ENCODE peak calls at places on chromosomes 2 and 18, in five cellular contexts. J is RWPE2, Z is lung, K is left lung, B is colonic mucosa. W is an unnamed sample. For H3K27me3 and H3K36me3, the result is how much of the 10 kb centered on the place peaks cover.

GRCh38 chr2:64201086-64201627 is 56.9 kb upstream of the PELI1 start:
- DNase-seq in B (no peak), Z (no peak), J (no peak), K (no peak), W (no peak)

GRCh38 chr2:47293967-47294366 is 109.0 kb upstream of the MSH2 start:
- DNase-seq in Z (no peak), K (no peak), B (no peak), J (no peak), W (no peak)

GRCh38 chr2:100840519-100840918 is 20.6 kb downstream of the NPAS2 start:
- DNase-seq in J (no peak), Z (no peak), B (no peak), K (no peak), W (no peak)

GRCh38 chr2:100606332-100606731 is 43.5 kb downstream of the PDCL3 start:
- DNase-seq in K (no peak), J (no peak), B (no peak), Z (no peak), W (no peak)

GRCh38 chr2:18814387-18814786 is 225.0 kb upstream of the NT5C1B start:
- DNase-seq in J (no peak), K (no peak), Z (no peak), B (no peak), W (no peak)

GRCh38 chr2:168371273-168371992 is 84.6 kb upstream of the CERS6 start:
- DNase-seq in K (no peak), B (no peak), Z (no peak), J (no peak), W (no peak)

GRCh38 chr18:13026583-13027270 is 35.6 kb downstream of the CEP192 start:
- DNase-seq in K (no peak), B (no peak), Z (no peak), J (no peak), W (no peak)

GRCh38 chr2:237724811-237725478 is 73.6 kb upstream of the RBM44 start:
- DNase-seq in K (no peak), J (no peak), B (peak), Z (no peak), W (no peak)

GRCh38 chr2:52821631-52822030 is 946.0 kb upstream of the CHAC2 start:
- DNase-seq in Z (no peak), B (no peak), K (no peak), J (no peak), W (no peak)

GRCh38 chr2:166831930-166832329 is 56.4 kb upstream of the XIRP2 start:
- DNase-seq in J (no peak), K (no peak), B (no peak), Z (no peak), W (no peak)

GRCh38 chr18:70044626-70045025 is 97.0 kb upstream of the CD226 start:
- DNase-seq in B (no peak), J (no peak), Z (no peak), K (no peak), W (no peak)

GRCh38 chr2:218257390-218257981 is 3.3 kb upstream of the GPBAR1 start:
- DNase-seq in B (no peak), K (peak), Z (peak), J (no peak), W (no peak)

GRCh38 chr18:74069178-74070050 is 78.2 kb downstream of the FBXO15 start:
- DNase-seq in B (no peak), Z (peak), J (no peak), K (no peak), W (no peak)

GRCh38 chr2:73239776-73240175 is 5.7 kb downstream of the CCT7 start:
- DNase-seq in Z (no peak), B (no peak), J (no peak), K (no peak), W (no peak)

GRCh38 chr2:130749641-130750040 is 5.7 kb upstream of the AMER3 start:
- DNase-seq in B (no peak), J (no peak), K (no peak), Z (no peak), W (no peak)

GRCh38 chr2:191795711-191796110 is 51.2 kb downstream of the CAVIN2 start:
- DNase-seq in J (no peak), K (no peak), Z (no peak), B (no peak), W (no peak)

GRCh38 chr18:38951633-38952032 is 1386.0 kb upstream of the CELF4 start:
- DNase-seq in J (no peak), K (no peak), B (no peak), Z (no peak), W (no peak)

GRCh38 chr2:119352357-119352756 is 14.3 kb downstream of the C2orf76 start:
- DNase-seq in K (no peak), B (no peak), Z (no peak), J (no peak), W (no peak)

GRCh38 chr18:31658670-31659573 is 25.5 kb downstream of the B4GALT6 start:
- DNase-seq in K (no peak), Z (no peak), B (no peak), J (no peak), W (no peak)

GRCh38 chr2:229270551-229271410 is at the start of gene PID1:
- DNase-seq in J (no peak), B (peak), Z (no peak), K (peak), W (no peak)

GRCh38 chr2:104853926-104854506 is at the start of gene POU3F3:
- DNase-seq in B (peak), K (no peak), Z (peak), J (no peak), W (peak)

GRCh38 chr2:208125242-208125641 is 918 bp upstream of the CRYGD start:
- DNase-seq in B (no peak), J (no peak), K (no peak), Z (no peak), W (no peak)

GRCh38 chr2:171712051-171712450 is 24.8 kb downstream of the DYNC1I2 start:
- DNase-seq in J (no peak), B (no peak), Z (no peak), K (no peak), W (no peak)

GRCh38 chr2:70826696-70827330 is 6.4 kb upstream of the CLEC4F start:
- DNase-seq in Z (no peak), J (no peak), K (no peak), B (no peak), W (no peak)
- H3K27me3 ChIP-seq in Z (under half), J (under half), K (under half), B (under half), W (under half)

GRCh38 chr18:9546468-9546867 is 67.9 kb downstream of the PPP4R1 start:
- DNase-seq in B (no peak), K (no peak), J (no peak), Z (no peak), W (no peak)
- H3K36me3 ChIP-seq in B (under half), K (half or more), J (half or more), Z (under half), W (half or more)

GRCh38 chr2:138276367-138276766 is 225.2 kb upstream of the SPOPL start:
- DNase-seq in K (no peak), J (no peak), B (no peak), Z (no peak), W (no peak)

GRCh38 chr2:138275292-138275690 is 226.3 kb upstream of the SPOPL start:
- DNase-seq in J (no peak), K (no peak), B (peak), Z (no peak), W (no peak)

GRCh38 chr2:138272524-138273210 is 228.9 kb upstream of the SPOPL start:
- DNase-seq in J (no peak), Z (no peak), B (no peak), K (no peak), W (no peak)

GRCh38 chr2:138275881-138276280 is 225.7 kb upstream of the SPOPL start:
- DNase-seq in B (no peak), J (no peak), K (no peak), Z (no peak), W (no peak)

GRCh38 chr2:138274421-138275291 is 226.9 kb upstream of the SPOPL start:
- DNase-seq in K (no peak), Z (no peak), B (peak), J (peak), W (no peak)
- H3K27ac ChIP-seq in K (no peak), Z (no peak), B (peak), J (peak), W (no peak)

DNA sequence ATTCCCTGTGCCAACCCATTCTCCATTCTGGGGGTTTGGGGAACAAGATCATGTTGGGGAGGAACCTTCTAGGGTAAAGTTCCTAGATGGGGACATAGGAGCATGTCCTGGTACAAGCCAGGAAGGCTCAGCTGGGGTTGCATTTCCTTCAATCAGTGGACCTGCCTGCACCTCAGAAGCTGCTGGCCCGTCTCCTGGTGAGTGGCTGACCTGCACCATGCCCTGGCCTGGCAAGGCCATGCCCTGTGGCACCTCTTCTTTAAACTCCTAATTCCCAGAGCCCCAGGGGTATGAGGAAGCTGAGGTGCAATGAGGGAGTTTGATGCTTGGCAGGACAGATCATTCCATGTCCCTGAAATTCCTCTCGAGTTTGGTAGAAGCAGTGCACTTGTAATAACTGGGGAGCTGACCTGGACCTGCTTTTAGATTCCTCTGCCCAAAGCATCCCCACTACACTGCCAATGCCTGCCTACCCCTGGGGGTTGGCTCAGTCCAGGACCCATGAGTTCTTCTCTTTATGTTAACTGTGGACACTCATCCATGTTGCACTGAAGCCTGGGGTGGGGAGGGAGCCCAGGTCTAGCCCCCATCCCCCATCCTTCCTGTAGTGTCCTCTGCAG is 25.3 kb downstream of the MROH2A start:
- DNase-seq in B (peak), Z (peak), K (no peak), J (no peak), W (no peak)
- H3K27me3 ChIP-seq in B (under half), Z (under half), K (under half), J (under half), W (under half)

GRCh38 chr2:55607717-55608116 is 9.7 kb downstream of the PPP4R3B start:
- DNase-seq in B (no peak), Z (no peak), J (no peak), K (no peak), W (no peak)
- H3K36me3 ChIP-seq in B (under half), Z (under half), J (under half), K (under half), W (under half)

DNA sequence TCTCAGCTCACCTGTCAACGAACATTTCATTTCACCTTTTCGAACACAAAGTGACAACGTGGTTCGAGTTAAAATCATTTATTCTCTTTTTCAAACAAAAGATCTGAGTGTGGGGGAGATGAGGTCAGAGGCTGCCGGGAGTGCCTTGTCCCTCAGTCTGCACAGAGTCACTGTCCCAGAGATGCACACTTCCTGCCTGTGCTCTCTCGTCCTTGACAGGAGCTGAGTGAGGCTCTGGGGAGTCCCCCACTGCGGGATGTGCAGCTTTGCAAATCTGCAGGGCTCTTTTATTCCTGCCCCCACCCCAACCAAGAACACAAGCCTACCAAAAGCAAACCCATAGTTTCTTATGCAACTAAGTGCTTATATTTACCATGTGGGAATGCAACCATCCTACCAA is 497.8 kb downstream of the EIPR1 start:
- DNase-seq in K (no peak), B (no peak), Z (no peak), J (no peak), W (no peak)
- H3K27ac ChIP-seq in K (no peak), B (no peak), Z (no peak), J (no peak), W (no peak)

DNA sequence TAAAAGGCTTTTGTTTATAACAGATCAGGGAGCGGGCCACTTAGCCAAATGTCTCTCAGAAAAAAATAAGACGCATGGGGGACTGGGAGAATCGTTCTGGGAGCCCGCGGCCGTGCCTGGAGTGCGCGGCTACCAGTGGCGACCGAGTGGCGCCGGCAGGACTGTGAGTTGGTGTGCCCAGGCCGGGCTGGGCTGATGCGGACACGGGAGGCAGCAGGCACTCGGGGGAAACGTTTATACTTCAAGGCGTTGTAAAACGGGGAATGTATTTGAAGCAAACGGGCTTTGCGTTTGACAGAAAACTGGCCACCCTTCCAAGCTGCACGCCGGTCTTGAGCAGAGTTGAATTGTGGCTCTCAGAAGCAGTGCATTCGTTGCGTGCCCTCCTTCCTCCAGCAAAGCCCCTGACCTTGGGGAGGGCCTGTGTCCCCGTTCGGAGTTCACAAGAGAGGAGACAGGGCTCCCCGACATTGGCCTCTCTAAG is 4.6 kb upstream of the HOXD10 start:
- DNase-seq in Z (no peak), K (no peak), B (no peak), J (no peak), W (peak)
- H3K27me3 ChIP-seq in Z (under half), K (half or more), B (half or more), J (under half), W (half or more)

GRCh38 chr2:170222842-170223241 is 44.9 kb downstream of the MYO3B start:
- DNase-seq in B (no peak), Z (no peak), K (no peak), J (no peak), W (no peak)

GRCh38 chr2:170218931-170219330 is 41.0 kb downstream of the MYO3B start:
- DNase-seq in B (no peak), Z (no peak), J (no peak), K (no peak), W (no peak)

GRCh38 chr2:170221317-170222288 is 43.7 kb downstream of the MYO3B start:
- DNase-seq in B (no peak), Z (no peak), K (no peak), J (no peak), W (no peak)

GRCh38 chr2:170224692-170225091 is 46.7 kb downstream of the MYO3B start:
- DNase-seq in B (no peak), Z (no peak), K (no peak), J (no peak), W (no peak)

GRCh38 chr2:170222298-170222697 is 44.4 kb downstream of the MYO3B start:
- DNase-seq in Z (no peak), J (no peak), K (no peak), B (no peak), W (no peak)
- H3K36me3 ChIP-seq in Z (under half), J (under half), K (under half), B (under half), W (under half)

DNA sequence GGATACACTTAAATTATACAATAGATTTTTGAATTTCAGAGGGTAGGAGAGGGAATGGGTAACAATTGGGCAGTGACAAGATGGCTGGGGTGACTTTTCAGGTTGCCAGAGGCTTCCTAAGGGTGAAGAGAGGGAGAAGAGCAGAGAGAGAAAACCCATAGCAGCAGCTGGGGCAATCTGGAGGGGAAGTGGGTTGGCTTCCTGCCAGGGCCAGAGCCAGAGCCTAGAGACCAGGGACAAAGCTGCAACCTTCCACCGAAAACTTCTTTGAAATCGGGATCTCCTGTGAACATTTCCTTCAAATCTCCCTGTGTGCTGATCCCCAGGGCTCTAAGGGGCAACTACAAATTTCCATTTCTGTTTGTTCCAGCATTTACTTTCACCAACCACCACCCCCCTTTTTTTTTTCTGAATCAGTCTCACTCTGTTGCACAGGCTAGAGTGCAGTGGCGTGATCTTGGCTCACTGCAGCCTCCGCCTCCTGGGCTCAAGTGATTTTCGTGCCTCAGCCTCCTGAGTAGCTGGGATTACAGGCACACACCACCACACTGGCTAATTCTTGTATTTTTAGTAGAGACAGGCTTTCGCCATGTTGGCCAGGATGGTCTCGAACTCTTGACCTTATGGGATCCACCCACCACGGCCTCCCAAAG is 3.1 kb upstream of the EMILIN1 start:
- DNase-seq in K (no peak), Z (peak), B (no peak), J (no peak), W (no peak)
- H3K27ac ChIP-seq in K (peak), Z (no peak), B (peak), J (no peak), W (peak)

W was measured in ascending aorta.